ENCODE peak calls at places on chromosomes 3 and 15, in four cellular contexts. One of them, this sample, is unnamed.

GRCh38 chr3:181418249-181418648 is 293.5 kb upstream of the SOX2 start:
- DNase-seq in GM12865: no peak
- DNase-seq in uterus: no peak
- DNase-seq in heart left ventricle: no peak
- DNase-seq in this sample: no peak

GRCh38 chr15:47846911-47847310 is 129.6 kb downstream of the SEMA6D start:
- DNase-seq in heart left ventricle: no peak
- DNase-seq in uterus: no peak
- DNase-seq in GM12865: no peak
- DNase-seq in this sample: no peak

GRCh38 chr15:37100109-37100873 is at the start of gene MEIS2:
- DNase-seq in heart left ventricle: peak; percentile 90
- DNase-seq in uterus: peak; percentile 95
- DNase-seq in GM12865: peak; percentile 93
- DNase-seq in this sample: peak; percentile 98

GRCh38 chr3:82055792-82056191 is 294.3 kb upstream of the GBE1 start:
- DNase-seq in GM12865: no peak
- DNase-seq in uterus: no peak
- DNase-seq in heart left ventricle: no peak
- DNase-seq in this sample: peak; percentile 1

GRCh38 chr15:43150171-43150929 is 17.0 kb downstream of the TMEM62 start:
- DNase-seq in heart left ventricle: no peak
- DNase-seq in GM12865: no peak
- DNase-seq in uterus: no peak
- DNase-seq in this sample: peak; percentile 97

GRCh38 chr3:115624898-115625297 is 1.6 kb downstream of the GAP43 start:
- DNase-seq in heart left ventricle: no peak
- DNase-seq in GM12865: no peak
- DNase-seq in uterus: no peak
- DNase-seq in this sample: no peak

GRCh38 chr3:73385538-73385937 is 239.2 kb downstream of the PDZRN3 start:
- DNase-seq in heart left ventricle: no peak
- DNase-seq in uterus: peak; percentile 25
- DNase-seq in GM12865: no peak
- DNase-seq in this sample: no peak

GRCh38 chr3:30258426-30259392 is 347.7 kb upstream of the TGFBR2 start:
- DNase-seq in GM12865: no peak
- DNase-seq in heart left ventricle: no peak
- DNase-seq in uterus: no peak
- DNase-seq in this sample: no peak

GRCh38 chr15:57550640-57551039 is 41.1 kb upstream of the MYZAP start:
- DNase-seq in GM12865: no peak
- DNase-seq in heart left ventricle: peak; percentile 85
- DNase-seq in uterus: no peak
- DNase-seq in this sample: no peak

GRCh38 chr3:46520531-46520930 is 22.8 kb downstream of the RTP3 start:
- DNase-seq in heart left ventricle: no peak
- DNase-seq in GM12865: no peak
- DNase-seq in uterus: no peak
- DNase-seq in this sample: no peak

DNA sequence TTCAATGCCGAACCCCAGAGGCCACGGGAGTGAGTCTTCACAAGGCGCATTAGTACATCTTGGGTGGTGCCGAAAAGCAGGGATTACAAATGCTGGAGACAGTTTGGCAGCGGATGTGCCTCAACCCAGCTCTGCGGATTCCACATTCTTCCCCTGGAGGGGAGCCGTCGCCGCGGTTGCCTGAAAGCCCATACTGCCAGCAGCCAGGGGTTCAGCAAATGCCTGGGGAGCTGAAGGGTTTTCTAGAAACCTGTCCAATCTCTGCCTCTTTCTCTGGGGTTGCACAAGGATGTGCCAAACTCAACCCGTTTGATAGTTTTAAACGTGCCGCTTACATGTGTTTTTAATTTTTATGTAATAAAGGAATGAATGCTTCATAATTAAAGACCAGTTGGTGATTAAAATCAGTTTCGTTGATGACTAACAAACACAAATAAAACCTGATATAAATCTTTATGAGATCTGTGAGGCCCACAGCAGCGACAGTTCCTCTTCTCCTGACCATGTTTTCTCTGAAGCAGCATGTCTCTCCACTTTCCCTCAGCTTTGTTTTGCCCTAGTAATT is 74.6 kb upstream of the LEKR1 start:
- DNase-seq in heart left ventricle: peak; percentile 31
- DNase-seq in GM12865: no peak
- DNase-seq in uterus: peak; percentile 65
- DNase-seq in this sample: peak; percentile 99
- TF ChIP-seq CTCF in heart left ventricle: no peak
- TF ChIP-seq CTCF in GM12865: no peak
- TF ChIP-seq CTCF in uterus: no peak
- TF ChIP-seq CTCF in this sample: peak; percentile 46

GRCh38 chr3:196966526-196967401 is 1.9 kb downstream of the PIGZ start:
- DNase-seq in heart left ventricle: no peak
- DNase-seq in GM12865: no peak
- DNase-seq in uterus: no peak
- DNase-seq in this sample: no peak
- H3K4me3 ChIP-seq in heart left ventricle: no peak overlapping the region
- H3K4me3 ChIP-seq in GM12865: no peak overlapping the region
- H3K4me3 ChIP-seq in uterus: no peak overlapping the region
- H3K4me3 ChIP-seq in this sample: no peak overlapping the region

GRCh38 chr3:124032881-124033359 is 41.0 kb upstream of the ROPN1 start:
- DNase-seq in GM12865: peak; percentile 35
- DNase-seq in heart left ventricle: peak; percentile 91
- DNase-seq in uterus: peak; percentile 92
- DNase-seq in this sample: peak; percentile 76
- TF ChIP-seq CTCF in GM12865: peak; percentile 54
- TF ChIP-seq CTCF in heart left ventricle: peak; percentile 61
- TF ChIP-seq CTCF in uterus: peak; percentile 94
- TF ChIP-seq CTCF in this sample: peak; percentile 18

GRCh38 chr3:88033806-88034205 is 25.0 kb downstream of the CGGBP1 start:
- DNase-seq in GM12865: no peak
- DNase-seq in heart left ventricle: no peak
- DNase-seq in uterus: no peak
- DNase-seq in this sample: no peak

GRCh38 chr3:88030200-88030599 is 28.6 kb downstream of the CGGBP1 start:
- DNase-seq in heart left ventricle: no peak
- DNase-seq in uterus: no peak
- DNase-seq in GM12865: no peak
- DNase-seq in this sample: no peak

GRCh38 chr3:88031543-88032148 is 27.2 kb downstream of the CGGBP1 start:
- DNase-seq in GM12865: peak; percentile 53
- DNase-seq in uterus: no peak
- DNase-seq in heart left ventricle: no peak
- DNase-seq in this sample: peak; percentile 20

GRCh38 chr3:88033088-88033487 is 25.7 kb downstream of the CGGBP1 start:
- DNase-seq in GM12865: no peak
- DNase-seq in heart left ventricle: no peak
- DNase-seq in uterus: no peak
- DNase-seq in this sample: no peak

DNA sequence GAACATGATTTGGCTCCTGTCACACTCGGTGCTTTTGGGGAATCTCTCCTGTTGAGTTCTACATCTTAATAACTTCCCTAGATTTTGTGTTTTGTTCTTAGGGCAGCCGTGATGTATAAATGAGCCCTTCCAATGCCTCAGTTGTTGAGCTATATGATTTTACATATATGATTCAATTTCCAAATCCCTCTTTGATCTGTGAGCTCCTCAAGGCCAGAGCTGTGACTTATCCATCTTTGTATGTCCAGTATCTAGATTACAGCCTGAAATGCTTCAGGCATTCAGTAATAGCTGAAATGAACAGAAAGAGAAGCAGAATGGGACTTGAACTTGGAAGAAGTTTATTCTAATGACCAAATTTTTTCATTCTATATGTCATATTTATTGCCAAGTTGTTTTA is 26.6 kb downstream of the CGGBP1 start:
- DNase-seq in uterus: no peak
- DNase-seq in heart left ventricle: no peak
- DNase-seq in GM12865: no peak
- DNase-seq in this sample: peak; percentile 12
- H3K4me3 ChIP-seq in uterus: peak overlapping the region; percentile 35
- H3K4me3 ChIP-seq in heart left ventricle: peak overlapping the region; percentile 60
- H3K4me3 ChIP-seq in GM12865: peak overlapping the region; percentile 39
- H3K4me3 ChIP-seq in this sample: peak overlapping the region; percentile 59

This sample was measured in AG10803.